ENCODE peak calls at places on chromosome 21, in five cellular contexts. T is K562, H is A549, Y is HepG2, D is GM12878. R is an unnamed sample.

GRCh38 chr21:45158491-45159423 is 84.4 kb downstream of the ADARB1 start:
- DNase-seq in D (no peak), Y (no peak), T (no peak), H (no peak), R (no peak)

GRCh38 chr21:44817506-44817880 is 369 bp downstream of the SUMO3 start:
- DNase-seq in H (peak; percentile 49), Y (peak; percentile 27), D (no peak), T (peak; percentile 98), R (peak; percentile 80)

GRCh38 chr21:46194374-46195334 is 10.4 kb upstream of the SPATC1L start:
- DNase-seq in T (no peak), H (no peak), D (no peak), Y (no peak), R (no peak)

GRCh38 chr21:41418956-41419680 is 6.9 kb upstream of the MX1 start:
- DNase-seq in T (no peak), D (no peak), H (no peak), Y (no peak), R (no peak)

GRCh38 chr21:45513741-45514310 is 28.4 kb downstream of the SLC19A1 start:
- DNase-seq in D (no peak), Y (no peak), T (no peak), H (no peak), R (no peak)

GRCh38 chr21:45880097-45881068 is 101.2 kb upstream of the COL6A1 start:
- DNase-seq in D (no peak), H (peak; percentile 62), Y (peak; percentile 71), T (peak; percentile 64), R (peak; percentile 44)

GRCh38 chr21:31161157-31161556 is 122.9 kb upstream of the KRTAP19-8 start:
- DNase-seq in H (no peak), D (no peak), T (no peak), Y (no peak), R (no peak)

GRCh38 chr21:46667735-46668380 is 32.4 kb downstream of the PRMT2 start:
- DNase-seq in H (no peak), T (no peak), D (no peak), Y (peak; percentile 14), R (peak; percentile 22)

GRCh38 chr21:45293726-45294401 is 6.2 kb upstream of the POFUT2 start:
- DNase-seq in Y (no peak), D (no peak), H (no peak), T (no peak), R (no peak)

GRCh38 chr21:45020629-45021427 is 53.6 kb upstream of the ADARB1 start:
- DNase-seq in T (no peak), D (no peak), Y (no peak), H (no peak), R (no peak)

GRCh38 chr21:23949493-23949892 is 1657.8 kb downstream of the MRPL39 start:
- DNase-seq in H (no peak), Y (no peak), T (no peak), D (no peak), R (no peak)

GRCh38 chr21:42525676-42526378 is 12.2 kb downstream of the SLC37A1 start:
- DNase-seq in H (no peak), Y (no peak), D (no peak), T (no peak), R (no peak)
- H3K27ac ChIP-seq in H (no peak overlapping the region), Y (no peak overlapping the region), D (peak overlapping the region; percentile 85), T (no peak overlapping the region), R (no peak overlapping the region)

DNA sequence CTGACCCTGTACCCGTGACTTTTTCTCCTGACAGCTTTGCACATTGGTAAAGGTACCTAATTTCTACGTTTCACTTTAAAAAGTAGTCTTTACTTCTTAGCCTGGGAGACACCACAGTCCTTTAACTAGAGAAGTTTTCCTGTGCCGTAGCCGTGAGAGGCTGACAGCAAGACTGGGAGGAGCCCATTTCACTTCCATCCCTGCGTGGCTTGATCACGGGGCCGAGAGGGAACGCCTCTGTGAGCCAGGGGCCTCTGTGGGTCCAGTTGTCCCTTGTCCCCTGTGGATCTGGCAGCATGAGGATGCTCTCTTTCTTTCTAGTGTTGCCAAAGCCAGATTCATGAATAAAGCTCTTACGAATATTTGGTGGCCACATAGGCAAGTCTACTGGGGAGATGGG is 21.6 kb downstream of the PCP4 start:
- DNase-seq in T (no peak), Y (no peak), D (no peak), H (no peak), R (no peak)
- TF ChIP-seq MYC in T (no peak), Y (no peak), D (no peak), H (no peak), R (no peak)

GRCh38 chr21:34807146-34807880 is 138.5 kb downstream of the CLIC6 start:
- DNase-seq in T (no peak), Y (no peak), D (no peak), H (peak; percentile 78), R (peak; percentile 94)
- TF ChIP-seq CTCF in T (no peak), Y (no peak), D (no peak), H (no peak), R (no peak)

DNA sequence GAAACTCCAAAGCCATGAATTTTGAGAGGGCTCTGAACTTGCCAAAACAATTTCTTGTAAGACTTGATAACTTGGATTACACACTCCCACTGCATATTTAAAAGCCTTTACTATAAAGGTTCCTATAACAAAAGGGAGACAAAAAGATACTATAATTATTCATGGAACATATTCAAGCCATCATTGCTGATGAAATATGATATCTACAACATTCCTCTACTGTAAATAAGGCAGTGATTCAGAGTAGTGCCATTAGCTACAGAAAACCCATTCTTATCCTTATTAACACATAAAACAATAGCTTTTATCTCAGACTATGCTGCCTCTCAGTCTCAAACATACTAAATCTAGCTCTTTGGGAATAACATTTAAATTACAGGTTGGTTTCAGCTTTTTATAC is 675.5 kb upstream of the CXADR start:
- DNase-seq in D (no peak), H (no peak), T (no peak), Y (no peak), R (no peak)
- H3K27ac ChIP-seq in D (no peak overlapping the region), H (no peak overlapping the region), T (no peak overlapping the region), Y (no peak overlapping the region), R (no peak overlapping the region)

GRCh38 chr21:36792505-36792967 is 93.6 kb downstream of the SIM2 start:
- DNase-seq in T (no peak), D (no peak), Y (no peak), H (no peak), R (no peak)

GRCh38 chr21:36788116-36788515 is 89.2 kb downstream of the SIM2 start:
- DNase-seq in Y (no peak), H (peak; percentile 50), D (no peak), T (no peak), R (no peak)

GRCh38 chr21:36790616-36791015 is 91.7 kb downstream of the SIM2 start:
- DNase-seq in H (no peak), Y (no peak), D (no peak), T (no peak), R (no peak)

GRCh38 chr21:36791150-36791549 is 92.2 kb downstream of the SIM2 start:
- DNase-seq in T (no peak), D (no peak), Y (no peak), H (no peak), R (no peak)

DNA sequence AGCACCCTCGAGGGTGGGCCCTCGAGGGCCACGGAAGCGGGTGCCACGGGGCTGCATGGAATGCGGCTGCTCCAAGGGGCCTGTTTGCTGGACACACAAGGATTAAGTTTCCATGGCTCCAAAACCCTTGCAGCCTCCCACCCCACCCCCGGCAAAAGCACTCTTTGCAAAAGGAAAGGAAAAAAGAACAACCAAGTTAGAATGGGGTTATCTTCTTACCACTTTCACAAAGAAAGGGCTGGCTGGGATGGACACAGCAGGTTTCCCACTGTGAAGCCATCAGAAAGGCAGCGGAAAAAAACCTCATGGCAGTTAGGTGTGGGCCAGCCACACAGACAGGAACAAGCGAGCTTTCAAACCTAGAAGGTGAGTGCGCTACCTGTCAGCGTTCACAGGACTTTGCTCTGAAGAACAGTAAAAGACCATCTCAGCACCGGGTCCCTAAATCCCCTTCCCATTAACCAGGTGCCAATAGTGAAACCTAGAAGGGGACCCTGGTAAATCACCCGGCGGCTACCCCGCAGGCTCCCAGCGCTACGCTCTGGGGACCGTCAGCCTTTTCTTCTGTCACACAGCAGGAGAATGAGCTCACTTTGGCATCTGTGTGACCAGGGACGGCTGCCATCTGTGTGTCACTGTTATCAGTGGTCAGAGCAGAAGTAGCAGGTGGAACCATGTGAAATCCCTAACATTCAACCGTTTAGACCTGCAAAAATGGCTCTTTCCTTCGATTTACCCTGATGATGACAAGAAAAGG is 93.0 kb downstream of the SIM2 start:
- DNase-seq in D (no peak), T (no peak), Y (no peak), H (no peak), R (no peak)
- TF ChIP-seq MYC in D (no peak), T (no peak), Y (no peak), H (no peak), R (no peak)

DNA sequence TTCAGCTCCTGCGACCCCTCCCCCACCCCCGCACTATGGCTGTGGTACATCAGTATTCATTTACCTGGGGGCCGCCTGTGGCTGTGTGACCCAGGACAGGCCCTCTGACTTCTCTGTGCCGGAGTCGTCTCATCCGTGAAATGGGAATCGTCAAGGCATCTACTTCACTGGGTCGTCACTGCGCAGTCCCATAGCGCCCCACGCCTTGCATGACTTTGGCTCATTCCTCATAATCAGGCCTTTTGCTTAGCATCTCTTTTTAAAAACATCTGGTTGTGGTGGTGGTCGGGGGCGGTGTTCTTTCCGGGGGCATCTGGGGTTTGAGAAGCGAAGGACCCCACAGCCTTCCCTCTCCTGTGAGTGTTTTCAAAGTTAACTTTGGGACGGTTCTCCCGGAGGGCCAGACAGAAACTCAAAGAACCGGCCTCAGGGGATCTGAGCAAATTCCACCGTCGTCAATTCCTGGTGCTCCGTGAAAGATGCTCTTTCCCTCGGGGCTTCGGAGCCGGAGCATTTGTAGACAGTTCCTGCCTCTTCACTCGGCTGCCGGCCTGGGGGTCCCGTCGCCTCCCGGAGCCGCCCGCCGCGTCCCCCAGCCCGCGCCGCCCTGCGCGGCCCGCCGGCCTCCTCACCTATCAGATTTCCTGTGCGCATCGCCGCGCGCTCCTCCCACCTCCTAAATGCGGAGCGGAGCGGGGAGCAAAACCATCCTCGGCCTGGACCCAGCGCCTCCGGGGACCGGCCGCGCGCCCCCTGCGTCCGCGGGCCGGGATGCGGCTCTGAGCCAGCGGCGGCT is at the start of gene B3GALT5:
- DNase-seq in D (no peak), Y (no peak), H (no peak), T (no peak), R (no peak)
- TF ChIP-seq CTCF in D (no peak), Y (no peak), H (no peak), T (no peak), R (no peak)

DNA sequence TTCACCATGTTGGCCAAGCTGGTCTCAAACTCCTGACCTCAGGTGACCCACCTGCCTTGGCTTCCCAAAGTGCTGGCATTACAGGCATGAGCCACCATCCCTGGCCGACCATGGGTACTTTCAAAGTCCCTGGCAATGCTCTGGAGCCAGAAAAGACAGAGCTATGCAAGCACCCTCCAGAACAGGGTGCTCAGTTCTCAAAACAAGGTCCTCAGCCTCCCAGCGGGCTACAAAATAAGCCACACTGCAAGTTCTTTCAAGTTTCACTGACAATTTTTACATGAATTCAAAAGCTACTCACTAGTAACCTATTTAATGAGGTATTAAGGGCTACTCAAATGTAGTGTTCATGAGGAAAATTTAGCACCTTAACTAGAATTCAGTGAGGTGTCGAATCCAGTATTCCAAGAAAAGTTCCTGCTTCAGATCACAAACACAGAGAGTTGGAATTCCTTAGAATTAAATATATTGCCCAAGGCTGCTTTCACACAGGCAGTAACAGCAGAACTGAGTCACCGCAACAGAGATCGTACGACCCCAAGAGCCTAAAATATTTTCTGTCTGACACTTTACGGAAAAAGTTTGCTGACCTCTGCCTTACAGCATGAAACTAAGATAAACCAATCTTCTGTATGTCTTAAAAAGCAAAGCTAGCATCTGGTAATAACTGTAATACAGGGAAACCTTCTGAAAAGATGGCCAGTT is 60.7 kb downstream of the HSF2BP start:
- DNase-seq in Y (no peak), T (no peak), H (no peak), D (no peak), R (no peak)
- H3K27ac ChIP-seq in Y (no peak overlapping the region), T (no peak overlapping the region), H (peak overlapping the region; percentile 83), D (no peak overlapping the region), R (no peak overlapping the region)

R was measured in endothelial cell of umbilical vein.